ENCODE peak calls at places on chromosomes 16 and 17, in six cellular contexts. B is NCI-H2029, Q is lower lobe of right lung, T is iPS DF 19.7, A is mucosa of descending colon, G is ascending aorta. F is an unnamed sample.

GRCh38 chr17:77285594-77286390 is 145.0 kb downstream of the SEC14L1 start:
- DNase-seq in B (no peak), Q (peak), T (no peak), A (peak), G (peak), F (no peak)

GRCh38 chr17:67441052-67441738 is 64.1 kb downstream of the PITPNC1 start:
- DNase-seq in B (peak), Q (no peak), T (no peak), A (no peak), G (peak), F (peak)

GRCh38 chr16:55474821-55475220 is 4.2 kb upstream of the MMP2 start:
- DNase-seq in B (no peak), Q (no peak), T (no peak), A (no peak), G (no peak), F (no peak)

GRCh38 chr16:13767215-13767614 is 152.7 kb upstream of the ERCC4 start:
- DNase-seq in B (no peak), Q (no peak), T (no peak), A (no peak), G (no peak), F (no peak)

GRCh38 chr16:31112711-31113419 is 4.6 kb upstream of the KAT8 start:
- DNase-seq in B (no peak), Q (no peak), T (no peak), A (no peak), G (no peak), F (no peak)

GRCh38 chr17:43599835-43600234 is 53.7 kb upstream of the ETV4 start:
- DNase-seq in B (no peak), Q (no peak), T (no peak), A (no peak), G (no peak), F (no peak)

GRCh38 chr16:86091976-86092375 is 193.0 kb downstream of the IRF8 start:
- DNase-seq in B (no peak), Q (no peak), T (no peak), A (no peak), G (no peak), F (no peak)

GRCh38 chr16:89113661-89114060 is 20.0 kb downstream of the ACSF3 start:
- DNase-seq in B (no peak), Q (peak), T (no peak), A (peak), G (no peak), F (no peak)

GRCh38 chr16:3060339-3061127 is 4.9 kb upstream of the IL32 start:
- DNase-seq in B (no peak), Q (no peak), T (no peak), A (peak), G (no peak), F (no peak)

GRCh38 chr16:6926762-6927161 is 405.9 kb upstream of the RBFOX1 start:
- DNase-seq in B (no peak), Q (no peak), T (no peak), A (no peak), G (no peak), F (no peak)

GRCh38 chr17:31431098-31431794 is 39.8 kb downstream of the RAB11FIP4 start:
- DNase-seq in B (no peak), Q (no peak), T (no peak), A (no peak), G (no peak), F (no peak)

GRCh38 chr16:47888142-47888541 is 267.7 kb downstream of the ABCC12 start:
- DNase-seq in B (no peak), Q (no peak), T (no peak), A (no peak), G (no peak), F (no peak)

GRCh38 chr17:76994237-76994637 is 126.0 kb downstream of the MGAT5B start:
- DNase-seq in B (no peak), Q (no peak), T (no peak), A (no peak), G (no peak), F (no peak)

GRCh38 chr17:56995776-56996175 is 17.8 kb downstream of the SCPEP1 start:
- DNase-seq in B (no peak), Q (no peak), T (no peak), A (no peak), G (no peak), F (no peak)

GRCh38 chr17:56832446-56832845 is 1.3 kb downstream of the C17orf67 start:
- DNase-seq in B (no peak), Q (no peak), T (no peak), A (no peak), G (no peak), F (no peak)

F was measured in T-helper 22 cell.